ENCODE peak calls at places on chromosomes 5 and 9, in four cellular contexts. S is dorsolateral prefrontal cortex; Y is CD8-positive, alpha-beta T cell; K is psoas muscle. D is an unnamed sample.

GRCh38 chr9:21688108-21689102 is 114.0 kb upstream of the MTAP start:
- DNase-seq in S (no peak), Y (no peak), K (peak), D (no peak)

GRCh38 chr9:126334626-126335621 is 8.3 kb downstream of the MVB12B start:
- DNase-seq in S (no peak), Y (peak), K (peak), D (no peak)

GRCh38 chr5:113345261-113345940 is 89.4 kb downstream of the TSSK1B start:
- DNase-seq in S (no peak), Y (no peak), K (no peak), D (no peak)

GRCh38 chr5:79689541-79690466 is at the start of gene CMYA5:
- DNase-seq in S (peak), Y (no peak), K (peak), D (no peak)

GRCh38 chr5:35009657-35010056 is 38.1 kb downstream of the AGXT2 start:
- DNase-seq in S (no peak), Y (no peak), K (no peak), D (no peak)

GRCh38 chr9:136015656-136016055 is 54.5 kb upstream of the UBAC1 start:
- DNase-seq in S (peak), Y (no peak), K (peak), D (peak)

GRCh38 chr9:89492586-89492985 is 5.3 kb downstream of the SEMA4D start:
- DNase-seq in S (no peak), Y (no peak), K (no peak), D (no peak)

GRCh38 chr5:81164936-81165335 is 68.2 kb upstream of the CKMT2 start:
- DNase-seq in S (no peak), Y (no peak), K (no peak), D (no peak)

GRCh38 chr9:33379666-33380389 is 22.5 kb downstream of the AQP7 start:
- DNase-seq in S (no peak), Y (no peak), K (peak), D (peak)

GRCh38 chr5:123610209-123610608 is 98.2 kb downstream of the CSNK1G3 start:
- DNase-seq in S (no peak), Y (no peak), K (no peak), D (no peak)

GRCh38 chr9:126166291-126166690 is 160.3 kb upstream of the MVB12B start:
- DNase-seq in S (no peak), Y (peak), K (no peak), D (no peak)

GRCh38 chr9:78026416-78026815 is 5.2 kb downstream of the GNAQ start:
- DNase-seq in S (no peak), Y (no peak), K (no peak), D (no peak)

GRCh38 chr9:78903581-78903980 is 606.7 kb downstream of the PSAT1 start:
- DNase-seq in S (no peak), Y (no peak), K (no peak), D (no peak)

GRCh38 chr9:95086564-95086955 is 230.9 kb downstream of the FANCC start:
- DNase-seq in S (no peak), Y (no peak), K (no peak), D (peak)
- H3K27ac ChIP-seq in S (peak), Y (no peak), K (peak), D (no peak)

GRCh38 chr5:78627175-78627574 is 21.4 kb downstream of the LHFPL2 start:
- DNase-seq in S (no peak), Y (no peak), K (no peak), D (no peak)

GRCh38 chr5:78624992-78625391 is 23.6 kb downstream of the LHFPL2 start:
- DNase-seq in S (no peak), Y (no peak), K (no peak), D (no peak)

GRCh38 chr5:78624011-78624541 is 24.5 kb downstream of the LHFPL2 start:
- DNase-seq in S (no peak), Y (no peak), K (no peak), D (no peak)

GRCh38 chr5:78627766-78628165 is 20.8 kb downstream of the LHFPL2 start:
- DNase-seq in S (no peak), Y (no peak), K (no peak), D (no peak)

DNA sequence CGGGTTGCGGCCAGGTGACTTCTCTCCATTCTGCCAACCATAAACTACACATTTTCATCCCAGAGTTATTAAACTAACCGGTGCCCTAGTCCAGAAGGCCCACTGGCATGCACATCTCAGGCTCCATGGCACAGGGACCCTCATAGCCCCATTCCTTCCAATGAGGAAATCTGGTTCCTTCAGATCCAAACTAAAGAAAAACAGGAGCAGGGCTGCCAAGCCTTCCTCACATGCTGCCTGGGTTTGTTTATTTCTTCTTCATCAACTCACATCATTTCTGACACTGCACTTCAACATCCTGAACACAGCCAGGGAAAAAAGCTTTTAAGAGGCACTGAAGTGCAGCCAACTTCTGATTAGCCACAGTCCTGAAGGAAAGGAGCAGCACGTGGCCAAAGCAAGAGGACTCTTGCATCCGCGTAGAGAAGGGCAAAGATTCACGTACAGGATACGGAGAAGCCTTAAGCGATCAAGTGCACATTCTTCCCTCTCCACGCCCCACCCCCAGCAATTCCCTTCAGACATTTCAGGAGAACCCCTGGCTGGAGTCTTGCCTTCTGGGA is 22.5 kb downstream of the LHFPL2 start:
- DNase-seq in S (no peak), Y (no peak), K (no peak), D (no peak)
- H3K27ac ChIP-seq in S (no peak), Y (no peak), K (no peak), D (no peak)

DNA sequence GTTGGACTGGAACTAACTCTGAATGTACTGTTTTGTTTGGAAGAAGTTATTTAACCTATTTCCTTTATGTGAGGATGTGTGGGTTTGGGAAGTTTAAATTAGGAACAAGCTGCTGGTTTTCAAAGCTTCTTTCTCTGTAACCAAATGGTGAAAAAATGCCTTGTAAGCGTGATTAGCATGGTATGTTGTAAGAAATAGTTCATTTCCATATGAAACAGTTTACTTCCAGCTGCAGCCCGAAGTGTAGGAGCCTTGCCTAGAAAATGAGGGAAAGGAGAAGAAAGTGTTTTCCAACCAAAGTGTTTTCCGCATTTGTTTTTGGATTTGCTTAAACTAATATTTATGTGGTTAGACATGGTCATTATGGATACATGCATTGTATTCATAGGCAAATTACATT is 36.1 kb downstream of the TTC1 start:
- DNase-seq in S (no peak), Y (no peak), K (no peak), D (no peak)
- H3K27ac ChIP-seq in S (no peak), Y (no peak), K (no peak), D (no peak)

DNA sequence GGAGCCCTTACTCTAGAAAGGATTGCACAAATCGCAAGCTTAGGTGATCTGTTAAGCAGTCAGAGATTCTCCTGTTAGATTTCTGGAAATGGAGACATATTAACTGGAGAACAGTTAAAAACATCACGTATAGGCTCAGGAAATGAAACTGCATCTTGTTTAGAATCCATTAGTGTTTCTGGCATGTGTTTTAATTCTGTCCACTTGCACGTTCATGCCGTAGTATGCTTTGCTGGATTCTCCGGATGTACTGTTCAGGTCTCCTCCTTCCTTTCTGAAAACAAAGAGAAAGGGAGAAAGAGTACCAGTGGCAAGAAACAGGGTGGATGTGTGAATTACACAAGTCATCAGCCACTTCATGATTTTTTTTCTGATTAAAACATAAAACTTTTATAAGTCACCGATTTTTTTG is 2.5 kb upstream of the RGMB start:
- DNase-seq in S (no peak), Y (no peak), K (no peak), D (no peak)
- H3K27ac ChIP-seq in S (peak), Y (peak), K (peak), D (no peak)

GRCh38 chr5:60754495-60754894 is 54.5 kb upstream of the DEPDC1B start:
- DNase-seq in S (no peak), Y (no peak), K (no peak), D (no peak)
- H3K27ac ChIP-seq in S (no peak), Y (no peak), K (no peak), D (no peak)

DNA sequence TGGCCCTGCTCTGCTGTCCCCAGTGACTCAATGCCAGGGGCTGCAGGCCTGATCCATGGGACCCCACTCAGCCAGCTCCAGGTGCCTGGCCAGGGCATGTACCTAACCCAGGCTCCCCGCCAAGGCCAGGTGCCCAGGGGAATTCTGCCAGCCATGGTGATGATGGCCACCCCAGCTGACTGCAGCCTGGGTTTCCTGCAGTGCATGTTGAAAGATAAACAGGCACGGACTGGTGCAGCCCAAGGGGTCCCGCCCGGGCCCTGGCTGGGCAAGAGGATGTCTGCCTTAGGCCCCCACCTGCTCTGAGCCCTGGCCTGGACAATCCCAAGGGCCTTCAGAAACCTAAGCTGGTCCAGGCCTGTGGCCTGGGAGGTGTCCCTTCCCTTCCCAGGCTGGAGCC is 1.2 kb downstream of the ABCA2 start:
- DNase-seq in S (no peak), Y (no peak), K (no peak), D (peak)
- H3K27ac ChIP-seq in S (peak), Y (no peak), K (no peak), D (peak)

DNA sequence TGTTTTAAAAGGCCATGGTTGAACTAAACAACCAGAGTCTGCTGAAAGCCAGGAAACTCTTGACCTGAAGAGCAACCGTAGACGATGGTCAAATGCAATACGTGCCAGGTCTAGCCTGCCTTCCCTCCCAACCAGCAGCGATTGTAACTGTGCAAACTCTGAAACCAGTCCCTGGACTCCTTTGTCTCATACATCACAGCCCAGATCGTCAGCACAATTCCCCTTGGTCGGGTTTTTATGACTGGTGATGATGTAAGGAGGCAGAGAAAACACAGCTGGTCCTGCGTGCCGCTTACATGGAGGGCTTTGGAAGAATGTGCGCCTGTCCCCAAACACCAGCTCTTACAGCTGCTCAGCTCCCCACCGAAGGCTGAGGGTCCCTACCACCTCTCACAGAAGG is 24.6 kb downstream of the SMIM23 start:
- DNase-seq in S (no peak), Y (no peak), K (no peak), D (peak)
- H3K27ac ChIP-seq in S (no peak), Y (no peak), K (no peak), D (no peak)

DNA sequence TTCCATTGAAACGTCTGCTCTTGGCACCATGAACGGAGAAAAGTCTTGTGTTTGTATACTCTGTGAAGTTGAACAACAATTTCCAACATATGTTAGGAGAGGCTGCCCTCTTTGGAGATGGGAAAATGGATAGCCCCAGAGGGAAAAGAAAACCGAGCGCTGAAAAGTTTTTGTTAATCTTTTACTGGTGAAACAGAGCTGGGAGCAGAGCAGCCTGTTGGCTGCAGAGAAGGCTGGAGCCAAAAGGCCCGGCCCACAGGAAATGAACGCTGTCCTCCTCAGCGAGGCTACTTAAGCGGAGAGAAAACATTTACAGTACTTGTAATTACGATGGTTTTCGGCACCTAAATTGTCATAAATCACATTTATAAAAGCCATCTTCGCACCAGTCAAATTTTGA is 129.8 kb upstream of the CNTLN start:
- DNase-seq in S (no peak), Y (no peak), K (peak), D (no peak)
- H3K27ac ChIP-seq in S (no peak), Y (no peak), K (no peak), D (no peak)

GRCh38 chr5:54630738-54631369 is 113.3 kb downstream of the SNX18 start:
- DNase-seq in S (no peak), Y (no peak), K (no peak), D (no peak)
- H3K27ac ChIP-seq in S (no peak), Y (no peak), K (no peak), D (no peak)

DNA sequence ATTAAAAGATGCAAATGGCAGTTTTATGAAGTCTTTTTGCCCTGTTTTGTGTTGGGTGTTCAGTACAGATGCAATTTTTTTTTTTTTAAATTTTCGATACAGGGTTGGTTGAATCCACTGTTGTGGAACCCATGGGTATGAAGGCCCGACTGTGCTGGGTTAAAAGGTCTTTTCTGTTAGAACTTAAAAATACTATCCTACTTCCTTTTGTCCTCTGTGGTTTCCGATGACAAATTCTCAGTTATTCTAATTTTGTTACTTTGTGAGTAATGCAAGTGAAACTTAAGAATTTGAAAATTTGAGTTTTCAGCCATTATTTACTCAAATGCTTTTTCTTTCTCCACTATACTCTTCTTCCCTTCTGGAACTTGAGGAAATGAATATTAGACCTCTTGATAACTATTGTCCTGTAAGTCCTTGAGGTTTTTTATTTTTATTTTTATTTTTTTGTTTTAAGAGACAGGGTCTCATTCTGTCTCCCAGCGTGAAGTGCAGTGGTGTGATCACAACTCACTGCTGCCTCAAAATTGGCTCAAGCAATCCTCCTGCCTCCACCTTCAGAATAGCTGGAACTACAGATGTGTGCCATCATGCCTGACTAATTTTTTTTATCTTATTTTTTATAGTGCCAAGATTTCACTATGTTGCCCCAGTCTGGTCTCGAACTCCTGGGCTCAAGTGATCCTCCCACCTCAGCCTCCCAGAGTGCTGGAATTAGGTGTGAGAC is 67.5 kb downstream of the ZCCHC7 start:
- DNase-seq in S (no peak), Y (no peak), K (no peak), D (no peak)
- H3K27ac ChIP-seq in S (no peak), Y (no peak), K (no peak), D (peak)

D was measured in spleen.